ENCODE peak calls at places on chromosomes 6 and 20, in five cellular contexts. One of them, this sample, is unnamed.

GRCh38 chr6:137191670-137192069 is 18.2 kb upstream of the IL22RA2 start:
- DNase-seq in AG10803: peak; percentile 18
- DNase-seq in fibroblast of the aortic adventitia: no peak
- DNase-seq in A549: no peak
- DNase-seq in fibroblast of lung: no peak
- DNase-seq in this sample: no peak

GRCh38 chr20:41889125-41889870 is 271.1 kb upstream of the CHD6 start:
- DNase-seq in AG10803: no peak
- DNase-seq in A549: peak; percentile 20
- DNase-seq in fibroblast of lung: no peak
- DNase-seq in fibroblast of the aortic adventitia: no peak
- DNase-seq in this sample: no peak

GRCh38 chr6:52697903-52698302 is 27.0 kb downstream of the TMEM14A start:
- DNase-seq in fibroblast of lung: no peak
- DNase-seq in AG10803: no peak
- DNase-seq in A549: peak; percentile 5
- DNase-seq in fibroblast of the aortic adventitia: peak; percentile 12
- DNase-seq in this sample: no peak

GRCh38 chr20:50834599-50835005 is 39.7 kb downstream of the BCAS4 start:
- DNase-seq in AG10803: peak; percentile 92
- DNase-seq in A549: no peak
- DNase-seq in fibroblast of lung: peak; percentile 96
- DNase-seq in fibroblast of the aortic adventitia: peak; percentile 61
- DNase-seq in this sample: no peak

GRCh38 chr6:109456710-109457595 is 1.4 kb upstream of the MICAL1 start:
- DNase-seq in AG10803: peak; percentile 87
- DNase-seq in A549: no peak
- DNase-seq in fibroblast of the aortic adventitia: peak; percentile 96
- DNase-seq in fibroblast of lung: peak; percentile 59
- DNase-seq in this sample: no peak

GRCh38 chr6:139037490-139037889 is 8.9 kb downstream of the ABRACL start:
- DNase-seq in AG10803: peak; percentile 44
- DNase-seq in A549: no peak
- DNase-seq in fibroblast of lung: peak; percentile 89
- DNase-seq in fibroblast of the aortic adventitia: peak; percentile 84
- DNase-seq in this sample: no peak

GRCh38 chr6:14711056-14711703 is 534.7 kb upstream of the JARID2 start:
- DNase-seq in fibroblast of the aortic adventitia: peak; percentile 88
- DNase-seq in AG10803: peak; percentile 67
- DNase-seq in fibroblast of lung: peak; percentile 88
- DNase-seq in A549: peak; percentile 45
- DNase-seq in this sample: no peak

GRCh38 chr6:91600561-91600960 is 1013.7 kb upstream of the MAP3K7 start:
- DNase-seq in fibroblast of the aortic adventitia: no peak
- DNase-seq in AG10803: no peak
- DNase-seq in A549: no peak
- DNase-seq in fibroblast of lung: no peak
- DNase-seq in this sample: no peak

GRCh38 chr6:150925655-150925928 is 60.1 kb downstream of the MTHFD1L start:
- DNase-seq in AG10803: peak; percentile 77
- DNase-seq in A549: no peak
- DNase-seq in fibroblast of the aortic adventitia: no peak
- DNase-seq in fibroblast of lung: peak; percentile 23
- DNase-seq in this sample: no peak

GRCh38 chr6:154156135-154156948 is 117.3 kb downstream of the OPRM1 start:
- DNase-seq in AG10803: peak; percentile 9
- DNase-seq in fibroblast of the aortic adventitia: peak; percentile 28
- DNase-seq in fibroblast of lung: peak; percentile 30
- DNase-seq in A549: peak; percentile 37
- DNase-seq in this sample: no peak

GRCh38 chr6:100664274-100665040 is 199.7 kb upstream of the SIM1 start:
- DNase-seq in A549: peak; percentile 20
- DNase-seq in fibroblast of the aortic adventitia: peak; percentile 62
- DNase-seq in AG10803: peak; percentile 47
- DNase-seq in fibroblast of lung: peak; percentile 33
- DNase-seq in this sample: no peak

GRCh38 chr6:34132082-34132357 is 13.9 kb downstream of the GRM4 start:
- DNase-seq in fibroblast of the aortic adventitia: no peak
- DNase-seq in fibroblast of lung: no peak
- DNase-seq in A549: no peak
- DNase-seq in AG10803: no peak
- DNase-seq in this sample: no peak

GRCh38 chr6:160336200-160336599 is 12.0 kb upstream of the SLC22A3 start:
- DNase-seq in A549: no peak
- DNase-seq in fibroblast of lung: no peak
- DNase-seq in AG10803: no peak
- DNase-seq in fibroblast of the aortic adventitia: no peak
- DNase-seq in this sample: no peak

GRCh38 chr6:68039641-68040311 is 595.3 kb upstream of the ADGRB3 start:
- DNase-seq in AG10803: no peak
- DNase-seq in fibroblast of the aortic adventitia: no peak
- DNase-seq in fibroblast of lung: no peak
- DNase-seq in A549: no peak
- DNase-seq in this sample: no peak

GRCh38 chr20:45890997-45891983 is at the start of the genes CTSA and NEURL2:
- DNase-seq in AG10803: peak; percentile 92
- DNase-seq in fibroblast of lung: peak; percentile 88
- DNase-seq in A549: peak; percentile 95
- DNase-seq in fibroblast of the aortic adventitia: peak; percentile 93
- DNase-seq in this sample: no peak

GRCh38 chr6:151075943-151076555 is 163.7 kb upstream of the AKAP12 start:
- DNase-seq in AG10803: no peak
- DNase-seq in fibroblast of the aortic adventitia: no peak
- DNase-seq in fibroblast of lung: peak; percentile 48
- DNase-seq in A549: no peak
- DNase-seq in this sample: no peak

GRCh38 chr20:7113577-7114466 is 346.3 kb downstream of the BMP2 start:
- DNase-seq in A549: peak; percentile 36
- DNase-seq in AG10803: peak; percentile 11
- DNase-seq in fibroblast of lung: peak; percentile 33
- DNase-seq in fibroblast of the aortic adventitia: peak; percentile 59
- DNase-seq in this sample: no peak

GRCh38 chr6:37860226-37860839 is 40.8 kb downstream of the ZFAND3 start:
- DNase-seq in AG10803: peak; percentile 59
- DNase-seq in A549: peak; percentile 40
- DNase-seq in fibroblast of lung: peak; percentile 49
- DNase-seq in fibroblast of the aortic adventitia: peak; percentile 72
- DNase-seq in this sample: no peak

GRCh38 chr20:47677314-47678129 is 107.8 kb downstream of the SULF2 start:
- DNase-seq in A549: peak; percentile 67
- DNase-seq in fibroblast of the aortic adventitia: no peak
- DNase-seq in fibroblast of lung: peak; percentile 29
- DNase-seq in AG10803: no peak
- DNase-seq in this sample: no peak

GRCh38 chr20:44548171-44548678 is 26.4 kb upstream of the SERINC3 start:
- DNase-seq in AG10803: peak; percentile 25
- DNase-seq in fibroblast of the aortic adventitia: peak; percentile 56
- DNase-seq in fibroblast of lung: no peak
- DNase-seq in A549: no peak
- DNase-seq in this sample: no peak

GRCh38 chr6:38319259-38320255 is 320.2 kb downstream of the BTBD9 start:
- DNase-seq in fibroblast of the aortic adventitia: no peak
- DNase-seq in fibroblast of lung: no peak
- DNase-seq in A549: no peak
- DNase-seq in AG10803: no peak
- DNase-seq in this sample: no peak

GRCh38 chr6:139137716-139138115 is 2.8 kb downstream of the HECA start:
- DNase-seq in A549: no peak
- DNase-seq in fibroblast of the aortic adventitia: peak; percentile 26
- DNase-seq in AG10803: peak; percentile 37
- DNase-seq in fibroblast of lung: no peak
- DNase-seq in this sample: no peak

GRCh38 chr6:26305097-26305841 is 59.7 kb upstream of the BTN3A2 start:
- DNase-seq in fibroblast of the aortic adventitia: peak; percentile 87
- DNase-seq in fibroblast of lung: peak; percentile 87
- DNase-seq in A549: peak; percentile 87
- DNase-seq in AG10803: peak; percentile 64
- DNase-seq in this sample: no peak

GRCh38 chr20:48841861-48842529 is 14.2 kb upstream of the PREX1 start:
- DNase-seq in fibroblast of lung: peak; percentile 90
- DNase-seq in A549: peak; percentile 84
- DNase-seq in fibroblast of the aortic adventitia: peak; percentile 83
- DNase-seq in AG10803: peak; percentile 78
- DNase-seq in this sample: no peak

GRCh38 chr6:142942805-142943227 is 2.2 kb downstream of the HIVEP2 start:
- DNase-seq in A549: peak; percentile 46
- DNase-seq in fibroblast of lung: peak; percentile 57
- DNase-seq in AG10803: peak; percentile 58
- DNase-seq in fibroblast of the aortic adventitia: peak; percentile 76
- DNase-seq in this sample: no peak
- TF ChIP-seq CTCF in A549: peak; percentile 16
- TF ChIP-seq CTCF in fibroblast of lung: no peak
- TF ChIP-seq CTCF in AG10803: peak; percentile 59
- TF ChIP-seq CTCF in fibroblast of the aortic adventitia: peak; percentile 53
- TF ChIP-seq CTCF in this sample: peak; percentile 40

GRCh38 chr20:56624786-56625681 is 4.1 kb upstream of the TFAP2C start:
- DNase-seq in fibroblast of lung: no peak
- DNase-seq in fibroblast of the aortic adventitia: no peak
- DNase-seq in AG10803: no peak
- DNase-seq in A549: no peak
- DNase-seq in this sample: no peak
- H3K4me3 ChIP-seq in fibroblast of lung: no peak overlapping the region
- H3K4me3 ChIP-seq in fibroblast of the aortic adventitia: no peak overlapping the region
- H3K4me3 ChIP-seq in AG10803: no peak overlapping the region
- H3K4me3 ChIP-seq in A549: no peak overlapping the region
- H3K4me3 ChIP-seq in this sample: no peak overlapping the region

DNA sequence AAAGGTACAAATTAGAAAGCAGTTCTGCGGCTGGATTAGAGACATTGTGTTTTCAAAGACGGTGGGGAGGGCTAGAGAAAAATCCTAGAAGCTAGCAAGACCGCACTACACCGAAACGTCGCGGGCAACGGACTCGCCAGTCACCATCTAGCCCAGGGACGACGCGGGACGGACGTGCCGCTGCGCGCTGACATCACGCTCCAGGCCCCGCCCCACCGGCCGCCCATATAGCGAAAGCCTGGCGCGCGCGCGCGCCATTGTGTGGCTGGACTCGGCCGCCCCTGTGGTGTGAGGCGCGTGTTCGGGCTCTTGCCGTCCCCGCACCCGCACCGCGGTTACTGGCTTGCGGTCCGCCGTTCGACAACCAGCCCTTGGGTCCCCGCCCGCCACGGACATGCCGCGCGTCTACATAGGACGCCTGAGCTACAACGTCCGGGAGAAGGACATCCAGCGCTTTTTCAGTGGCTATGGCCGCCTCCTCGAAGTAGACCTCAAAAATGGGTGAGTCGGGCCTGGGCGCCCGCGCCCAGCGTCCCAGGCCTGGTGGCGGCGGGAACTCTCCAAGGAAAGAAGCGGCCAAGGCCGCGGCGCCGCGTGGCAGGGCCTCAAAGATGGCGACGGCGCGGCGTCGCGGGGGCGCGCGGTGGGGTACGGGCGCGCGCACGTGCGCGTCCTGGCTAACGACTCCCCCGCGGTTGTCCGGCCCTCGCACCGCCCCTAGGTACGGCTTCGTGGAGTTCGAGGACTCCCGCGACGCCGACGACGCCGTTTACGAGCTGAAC is at the start of gene SRSF6:
- DNase-seq in fibroblast of lung: peak; percentile 84
- DNase-seq in A549: peak; percentile 93
- DNase-seq in AG10803: peak; percentile 87
- DNase-seq in fibroblast of the aortic adventitia: peak; percentile 89
- DNase-seq in this sample: no peak
- TF ChIP-seq CTCF in fibroblast of lung: no peak
- TF ChIP-seq CTCF in A549: no peak
- TF ChIP-seq CTCF in AG10803: no peak
- TF ChIP-seq CTCF in fibroblast of the aortic adventitia: no peak
- TF ChIP-seq CTCF in this sample: no peak

GRCh38 chr6:158703840-158704822 is 54.3 kb downstream of the SYTL3 start:
- DNase-seq in fibroblast of the aortic adventitia: peak; percentile 52
- DNase-seq in fibroblast of lung: peak; percentile 36
- DNase-seq in A549: peak; percentile 65
- DNase-seq in AG10803: peak; percentile 51
- DNase-seq in this sample: no peak
- H3K4me3 ChIP-seq in fibroblast of the aortic adventitia: peak overlapping the region; percentile 65
- H3K4me3 ChIP-seq in fibroblast of lung: peak overlapping the region; percentile 47
- H3K4me3 ChIP-seq in A549: peak overlapping the region; percentile 43
- H3K4me3 ChIP-seq in AG10803: peak overlapping the region; percentile 68
- H3K4me3 ChIP-seq in this sample: peak overlapping the region; percentile 58

DNA sequence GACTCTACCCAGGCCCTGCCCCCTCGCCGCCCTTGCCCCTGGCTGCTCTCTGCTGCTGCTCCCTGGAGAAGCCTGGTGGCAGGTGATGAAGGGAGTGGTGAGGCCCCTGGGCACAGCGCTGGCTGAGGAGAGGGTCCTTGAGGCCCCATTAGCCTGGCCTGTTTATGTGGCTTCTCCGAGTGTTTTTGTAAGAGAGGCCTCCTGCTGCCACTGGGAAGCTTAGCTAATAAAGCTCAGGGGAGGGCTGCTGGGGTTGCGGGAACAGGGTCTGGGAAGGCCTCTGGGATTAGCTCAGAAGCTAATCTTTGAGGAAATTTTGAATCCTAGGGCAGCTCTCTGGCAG is 15.5 kb downstream of the EBF4 start:
- DNase-seq in AG10803: no peak
- DNase-seq in A549: no peak
- DNase-seq in fibroblast of the aortic adventitia: no peak
- DNase-seq in fibroblast of lung: no peak
- DNase-seq in this sample: no peak
- TF ChIP-seq CTCF in AG10803: no peak
- TF ChIP-seq CTCF in A549: no peak
- TF ChIP-seq CTCF in fibroblast of the aortic adventitia: no peak
- TF ChIP-seq CTCF in fibroblast of lung: no peak
- TF ChIP-seq CTCF in this sample: no peak

GRCh38 chr6:157223486-157223885 is 99.8 kb downstream of the TMEM242 start:
- DNase-seq in fibroblast of lung: no peak
- DNase-seq in A549: no peak
- DNase-seq in fibroblast of the aortic adventitia: no peak
- DNase-seq in AG10803: no peak
- DNase-seq in this sample: no peak
- H3K4me3 ChIP-seq in fibroblast of lung: no peak overlapping the region
- H3K4me3 ChIP-seq in A549: no peak overlapping the region
- H3K4me3 ChIP-seq in fibroblast of the aortic adventitia: no peak overlapping the region
- H3K4me3 ChIP-seq in AG10803: no peak overlapping the region
- H3K4me3 ChIP-seq in this sample: no peak overlapping the region

GRCh38 chr6:116847234-116847633 is 18.4 kb upstream of the GPRC6A start:
- DNase-seq in AG10803: peak; percentile 33
- DNase-seq in fibroblast of lung: peak; percentile 24
- DNase-seq in A549: peak; percentile 23
- DNase-seq in fibroblast of the aortic adventitia: peak; percentile 54
- DNase-seq in this sample: no peak
- TF ChIP-seq CTCF in AG10803: peak; percentile 37
- TF ChIP-seq CTCF in fibroblast of lung: no peak
- TF ChIP-seq CTCF in A549: peak; percentile 39
- TF ChIP-seq CTCF in fibroblast of the aortic adventitia: no peak
- TF ChIP-seq CTCF in this sample: peak; percentile 41

DNA sequence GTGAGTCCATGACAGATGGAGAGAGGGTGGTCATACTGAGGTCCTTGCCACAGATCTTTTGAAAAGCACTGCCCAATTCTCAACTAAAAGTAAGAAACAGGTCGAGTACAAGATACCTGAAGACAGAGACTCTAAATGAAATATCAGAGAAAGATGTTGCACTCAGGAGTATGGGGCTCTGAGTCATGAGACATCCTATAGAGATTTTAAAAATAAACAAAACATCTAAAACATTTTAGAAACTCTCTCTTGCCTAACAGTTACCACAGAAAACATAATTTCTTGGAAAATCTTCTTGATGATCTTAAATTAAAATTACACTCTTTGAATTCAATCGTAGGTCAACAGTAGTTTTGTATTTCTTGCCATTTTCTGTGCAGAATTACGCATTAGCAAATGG is 348.9 kb upstream of the MARCKS start:
- DNase-seq in A549: no peak
- DNase-seq in fibroblast of the aortic adventitia: no peak
- DNase-seq in fibroblast of lung: no peak
- DNase-seq in AG10803: no peak
- DNase-seq in this sample: no peak
- H3K4me3 ChIP-seq in A549: no peak overlapping the region
- H3K4me3 ChIP-seq in fibroblast of the aortic adventitia: no peak overlapping the region
- H3K4me3 ChIP-seq in fibroblast of lung: no peak overlapping the region
- H3K4me3 ChIP-seq in AG10803: no peak overlapping the region
- H3K4me3 ChIP-seq in this sample: no peak overlapping the region